ENCODE peak calls at places on chromosomes 5 and 9, in six cellular contexts. A is right atrium auricular region; Z is stimulated activated CD4-positive, alpha-beta T cell treated with anti-CD3 and anti-CD28 coated beads, Interleukin-1b, Interleukin-23, amount 100 ng/mL, for 1 hour; R is non-pigmented ciliary epithelial cell; Y is NAMALWA; X is HEK293T. I is an unnamed sample.

GRCh38 chr5:132704875-132705274 is 31.1 kb downstream of the IL4 start:
- DNase-seq in R (peak; percentile 23), A (no peak), Y (no peak), X (no peak), Z (no peak), I (no peak)

GRCh38 chr5:98905857-98906688 is 22.7 kb downstream of the CHD1 start:
- DNase-seq in Z (no peak), Y (peak; percentile 75), X (peak; percentile 7), A (no peak), R (no peak), I (peak; percentile 25)

GRCh38 chr5:145697251-145698016 is 137.7 kb downstream of the PRELID2 start:
- DNase-seq in R (peak; percentile 18), X (peak; percentile 29), Z (no peak), A (no peak), Y (peak; percentile 66), I (no peak)

GRCh38 chr9:35609001-35609819 is 4.1 kb downstream of the TESK1 start:
- DNase-seq in X (no peak), Z (no peak), Y (no peak), A (no peak), R (no peak), I (no peak)

GRCh38 chr9:35110327-35110758 is 5.3 kb downstream of the ATOSB start:
- DNase-seq in Z (no peak), A (no peak), R (no peak), Y (no peak), X (no peak), I (no peak)

GRCh38 chr9:25602366-25603044 is 75.7 kb downstream of the TUSC1 start:
- DNase-seq in Z (no peak), Y (no peak), R (no peak), X (no peak), A (no peak), I (no peak)

GRCh38 chr5:10663531-10664183 is 97.4 kb downstream of the DAP start:
- DNase-seq in X (no peak), A (no peak), R (no peak), Y (no peak), Z (no peak), I (no peak)

GRCh38 chr5:102937916-102938315 is 182.0 kb downstream of the GIN1 start:
- DNase-seq in A (no peak), Z (no peak), R (no peak), X (no peak), Y (no peak), I (no peak)

GRCh38 chr9:7171461-7171860 is 413.7 kb downstream of the KDM4C start:
- DNase-seq in X (no peak), Z (no peak), A (no peak), Y (no peak), R (no peak), I (no peak)

GRCh38 chr9:34907044-34907443 is 51.0 kb upstream of the PHF24 start:
- DNase-seq in X (no peak), Z (no peak), Y (no peak), R (no peak), A (no peak), I (no peak)

GRCh38 chr5:159095218-159095617 is 4.5 kb downstream of the EBF1 start:
- DNase-seq in Z (no peak), X (no peak), A (no peak), R (no peak), Y (no peak), I (no peak)

GRCh38 chr5:41908374-41909079 is 4.4 kb downstream of the RIMOC1 start:
- DNase-seq in Y (no peak), A (no peak), X (no peak), Z (no peak), R (peak; percentile 58), I (no peak)

GRCh38 chr9:76818271-76818670 is 54.0 kb downstream of the PCA3 start:
- DNase-seq in X (peak; percentile 26), Z (no peak), R (peak; percentile 91), Y (no peak), A (peak; percentile 84), I (no peak)

GRCh38 chr5:149773245-149774095 is 43.4 kb downstream of the PPARGC1B start:
- DNase-seq in Y (no peak), X (no peak), R (no peak), A (no peak), Z (no peak), I (no peak)

GRCh38 chr9:113131689-113132151 is 19.1 kb upstream of the SLC31A2 start:
- DNase-seq in R (no peak), A (no peak), Z (no peak), Y (peak; percentile 30), X (peak; percentile 32), I (no peak)

GRCh38 chr9:21836437-21837161 is 34.2 kb downstream of the MTAP start:
- DNase-seq in A (no peak), Z (no peak), Y (no peak), X (no peak), R (peak; percentile 99), I (no peak)

GRCh38 chr5:57172466-57172961 is 1.3 kb upstream of the GPBP1 start:
- DNase-seq in Z (no peak), Y (peak; percentile 56), X (no peak), R (no peak), A (no peak), I (peak; percentile 51)

GRCh38 chr5:179880066-179880650 is 21.5 kb upstream of the MRNIP start:
- DNase-seq in Z (no peak), A (no peak), R (no peak), Y (no peak), X (no peak), I (no peak)

GRCh38 chr5:174563899-174564298 is 160.5 kb upstream of the MSX2 start:
- DNase-seq in R (no peak), X (peak; percentile 34), Y (no peak), A (no peak), Z (no peak), I (peak; percentile 35)

GRCh38 chr5:95783661-95784060 is 38.9 kb downstream of the GLRX start:
- DNase-seq in Z (no peak), R (no peak), A (no peak), X (no peak), Y (no peak), I (no peak)

GRCh38 chr9:16028516-16028915 is 475.7 kb downstream of the CCDC171 start:
- DNase-seq in R (no peak), Z (no peak), X (no peak), Y (no peak), A (no peak), I (no peak)

GRCh38 chr9:68530618-68531017 is 10.1 kb downstream of the TMEM252 start:
- DNase-seq in X (no peak), A (peak; percentile 87), R (no peak), Z (no peak), Y (no peak), I (no peak)

GRCh38 chr5:142322747-142323479 is 1.9 kb downstream of the SPRY4 start:
- DNase-seq in Z (no peak), R (no peak), X (no peak), Y (no peak), A (peak; percentile 67), I (no peak)

GRCh38 chr5:17966636-17967402 is 332.6 kb downstream of the TAF11L14 start:
- DNase-seq in X (no peak), Y (no peak), Z (no peak), A (no peak), R (no peak), I (no peak)

GRCh38 chr5:164972973-164973372 is 1467.6 kb downstream of the MAT2B start:
- DNase-seq in R (no peak), Y (no peak), X (no peak), A (no peak), Z (no peak), I (no peak)

GRCh38 chr5:174532453-174533126 is 191.8 kb upstream of the MSX2 start:
- DNase-seq in Y (no peak), R (peak; percentile 94), X (peak; percentile 93), A (peak; percentile 87), Z (no peak), I (peak; percentile 68)

GRCh38 chr5:405421-405820 is 37.6 kb upstream of the EXOC3 start:
- DNase-seq in Z (no peak), X (no peak), A (no peak), Y (no peak), R (no peak), I (no peak)

GRCh38 chr9:133734600-133735414 is 3.3 kb downstream of the SARDH start:
- DNase-seq in Z (no peak), X (no peak), A (no peak), R (no peak), Y (no peak), I (no peak)

GRCh38 chr9:18985464-18985951 is 47.5 kb downstream of the SAXO1 start:
- DNase-seq in A (no peak), Y (no peak), X (no peak), Z (no peak), R (no peak), I (no peak)

GRCh38 chr5:148443998-148444397 is 60.2 kb downstream of the FBXO38 start:
- DNase-seq in R (peak; percentile 32), X (peak; percentile 45), Z (peak; percentile 3), Y (peak; percentile 77), A (no peak), I (peak; percentile 51)

GRCh38 chr5:122078116-122078865 is at the start of gene LOX:
- DNase-seq in A (peak; percentile 92), R (peak; percentile 95), Y (no peak), X (peak; percentile 68), Z (no peak), I (peak; percentile 6)

GRCh38 chr9:126516936-126517750 is 96.6 kb upstream of the LMX1B start:
- DNase-seq in Y (no peak), X (peak; percentile 54), R (peak; percentile 30), Z (no peak), A (peak; percentile 87), I (peak; percentile 30)

GRCh38 chr5:14185336-14186131 is 42.4 kb downstream of the TRIO start:
- DNase-seq in X (no peak), A (no peak), R (no peak), Y (no peak), Z (no peak), I (peak; percentile 89)

I was measured in NCI-H510A treated with DMSO at 0.1 percent for 48 hours.